ENCODE peak calls at places on chromosomes 7 and 10, in nine cellular contexts. O is DND-41, B is H9, E is GM23248, T is IMR-90, U is PC-9, V is MM.1S, C is fibroblast of lung, A is Karpas-422. D is an unnamed sample. For H4K20me1, the result is how much of the 10 kb centered on the place peaks cover.

GRCh38 chr10:101761226-101761625 is 14.7 kb downstream of the FGF8 start:
- DNase-seq in O (no peak), B (no peak), E (no peak), T (no peak), U (no peak), V (no peak), C (no peak), A (no peak), D (no peak)

GRCh38 chr7:30914611-30915601 is 3.3 kb downstream of the AQP1 start:
- DNase-seq in O (no peak), B (no peak), E (peak), T (peak), U (peak), V (no peak), C (peak), A (no peak), D (peak)

GRCh38 chr10:44706745-44707144 is 204.4 kb upstream of the TMEM72 start:
- DNase-seq in O (no peak), B (no peak), E (peak), T (peak), U (no peak), V (no peak), C (peak), A (no peak), D (peak)

GRCh38 chr7:6545398-6546126 is 5.7 kb downstream of the GRID2IP start:
- DNase-seq in O (peak), B (no peak), E (no peak), T (no peak), U (no peak), V (peak), C (no peak), A (no peak), D (no peak)

GRCh38 chr7:82623812-82624211 is 180.2 kb upstream of the CACNA2D1 start:
- DNase-seq in O (no peak), B (no peak), E (peak), T (peak), U (no peak), V (no peak), C (peak), A (no peak), D (peak)

GRCh38 chr10:73225518-73225917 is 21.5 kb downstream of the DNAJC9 start:
- DNase-seq in O (no peak), B (no peak), E (peak), T (peak), U (no peak), V (no peak), C (no peak), A (no peak), D (no peak)

GRCh38 chr7:91266067-91266930 is 2.1 kb downstream of the FZD1 start:
- DNase-seq in O (no peak), B (peak), E (peak), T (peak), U (no peak), V (no peak), C (peak), A (no peak), D (peak)

GRCh38 chr7:135291809-135292253 is 58.2 kb downstream of the STRA8 start:
- DNase-seq in O (no peak), B (peak), E (peak), T (peak), U (peak), V (no peak), C (peak), A (no peak), D (peak)

GRCh38 chr7:18458830-18459229 is 36.7 kb upstream of the HDAC9 start:
- DNase-seq in O (no peak), B (no peak), E (no peak), T (no peak), U (no peak), V (no peak), C (peak), A (no peak), D (peak)

GRCh38 chr10:60237977-60238376 is 151.7 kb downstream of the ANK3 start:
- DNase-seq in O (no peak), B (no peak), E (peak), T (peak), U (no peak), V (no peak), C (peak), A (peak), D (peak)

GRCh38 chr7:157693071-157693520 is 356.3 kb downstream of the DNAJB6 start:
- DNase-seq in O (no peak), B (peak), E (no peak), T (no peak), U (no peak), V (no peak), C (no peak), A (no peak), D (no peak)

GRCh38 chr10:17923728-17924127 is 28.0 kb upstream of the SLC39A12 start:
- DNase-seq in O (no peak), B (no peak), E (peak), T (peak), U (peak), V (no peak), C (peak), A (no peak), D (peak)

GRCh38 chr10:62384057-62384446 is 9.9 kb downstream of the ZNF365 start:
- DNase-seq in O (peak), B (no peak), E (peak), T (peak), U (peak), V (peak), C (peak), A (no peak), D (peak)

GRCh38 chr10:69123306-69123746 is 652 bp upstream of the VPS26A start:
- DNase-seq in O (no peak), B (no peak), E (peak), T (peak), U (peak), V (no peak), C (peak), A (no peak), D (peak)

GRCh38 chr10:122307669-122308486 is 36.8 kb downstream of the BTBD16 start:
- DNase-seq in O (no peak), B (no peak), E (peak), T (peak), U (peak), V (no peak), C (peak), A (peak), D (peak)

GRCh38 chr10:101047961-101048892 is 13.6 kb upstream of the KAZALD1 start:
- DNase-seq in O (no peak), B (peak), E (no peak), T (no peak), U (no peak), V (no peak), C (no peak), A (no peak), D (no peak)

GRCh38 chr7:70893422-70893821 is 238.5 kb upstream of the GALNT17 start:
- DNase-seq in O (no peak), B (peak), E (no peak), T (no peak), U (no peak), V (no peak), C (no peak), A (peak), D (no peak)

GRCh38 chr7:5780801-5781496 is 514 bp downstream of the RNF216 start:
- DNase-seq in O (peak), B (peak), E (peak), T (no peak), U (no peak), V (peak), C (peak), A (peak), D (peak)

GRCh38 chr7:22972207-22972606 is 41.7 kb downstream of the HYCC1 start:
- DNase-seq in O (no peak), B (no peak), E (no peak), T (no peak), U (no peak), V (no peak), C (peak), A (no peak), D (no peak)

GRCh38 chr7:44292876-44293560 is 32.4 kb downstream of the CAMK2B start:
- DNase-seq in O (peak), B (no peak), E (no peak), T (no peak), U (no peak), V (no peak), C (no peak), A (no peak), D (no peak)

GRCh38 chr10:48944171-48944570 is 4.5 kb upstream of the LRRC18 start:
- DNase-seq in O (no peak), B (no peak), E (no peak), T (no peak), U (no peak), V (no peak), C (no peak), A (no peak), D (no peak)

GRCh38 chr10:88213206-88213605 is 349.8 kb downstream of the PTEN start:
- DNase-seq in O (no peak), B (no peak), E (no peak), T (no peak), U (no peak), V (no peak), C (no peak), A (no peak), D (no peak)

GRCh38 chr10:106278385-106278784 is 886.1 kb downstream of the SORCS1 start:
- DNase-seq in O (no peak), B (no peak), E (peak), T (no peak), U (no peak), V (no peak), C (no peak), A (peak), D (no peak)

GRCh38 chr7:134649231-134649775 is 2.6 kb downstream of the BPGM start:
- DNase-seq in O (no peak), B (no peak), E (peak), T (peak), U (peak), V (no peak), C (peak), A (peak), D (no peak)

GRCh38 chr10:103805781-103806180 is 49.6 kb downstream of the SH3PXD2A start:
- DNase-seq in O (no peak), B (no peak), E (no peak), T (no peak), U (no peak), V (no peak), C (no peak), A (no peak), D (no peak)

GRCh38 chr10:103802637-103803353 is 52.6 kb downstream of the SH3PXD2A start:
- DNase-seq in O (no peak), B (no peak), E (no peak), T (no peak), U (no peak), V (no peak), C (no peak), A (no peak), D (no peak)

GRCh38 chr10:103804866-103805265 is 50.5 kb downstream of the SH3PXD2A start:
- DNase-seq in O (no peak), B (no peak), E (no peak), T (no peak), U (no peak), V (no peak), C (no peak), A (no peak), D (no peak)

GRCh38 chr10:103802081-103802480 is 53.3 kb downstream of the SH3PXD2A start:
- DNase-seq in O (no peak), B (no peak), E (no peak), T (no peak), U (no peak), V (no peak), C (no peak), A (no peak), D (no peak)

DNA sequence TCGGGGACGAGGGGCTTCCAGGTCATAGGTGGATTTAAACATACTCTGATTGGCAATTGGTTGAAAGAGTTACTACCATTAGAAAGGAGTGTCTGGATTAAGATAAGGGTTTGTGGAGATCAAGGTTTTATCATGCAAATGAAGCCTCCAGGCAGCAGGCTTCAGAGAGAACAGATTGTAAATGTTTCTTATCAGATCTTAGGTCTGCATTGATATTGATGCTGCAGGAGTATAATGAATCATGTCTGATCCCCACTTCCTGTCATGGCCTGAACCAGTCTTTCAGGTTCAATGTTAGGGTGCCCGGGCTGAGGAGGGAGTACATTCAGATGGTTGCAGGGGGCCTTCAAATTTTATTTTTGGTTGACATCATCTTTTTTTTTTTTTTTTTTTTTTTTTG is 51.4 kb downstream of the SH3PXD2A start:
- DNase-seq in O (no peak), B (no peak), E (no peak), T (no peak), U (peak), V (no peak), C (no peak), A (no peak), D (no peak)
- H4K20me1 ChIP-seq in O (under half), B (under half), E (under half), T (under half), U (under half), V (under half), C (under half), A (under half), D (under half)

GRCh38 chr7:151061241-151062110 is 2.1 kb downstream of the SLC4A2 start:
- DNase-seq in O (no peak), B (peak), E (no peak), T (no peak), U (no peak), V (no peak), C (no peak), A (no peak), D (no peak)

GRCh38 chr7:151062399-151063211 is 3.2 kb downstream of the SLC4A2 start:
- DNase-seq in O (no peak), B (peak), E (peak), T (peak), U (peak), V (no peak), C (peak), A (no peak), D (peak)

GRCh38 chr7:151063212-151063561 is 3.8 kb downstream of the SLC4A2 start:
- DNase-seq in O (no peak), B (no peak), E (peak), T (peak), U (peak), V (no peak), C (peak), A (no peak), D (peak)

GRCh38 chr7:151060416-151061234 is 1.2 kb downstream of the SLC4A2 start:
- DNase-seq in O (peak), B (no peak), E (peak), T (no peak), U (no peak), V (no peak), C (peak), A (peak), D (no peak)

GRCh38 chr7:151062111-151062398 is 2.7 kb downstream of the SLC4A2 start:
- DNase-seq in O (no peak), B (no peak), E (no peak), T (no peak), U (no peak), V (no peak), C (no peak), A (no peak), D (no peak)
- H4K20me1 ChIP-seq in O (under half), B (under half), E (under half), T (under half), U (under half), V (under half), C (under half), A (under half), D (half or more)

GRCh38 chr7:95529701-95530100 is 44.0 kb downstream of the ASB4 start:
- DNase-seq in O (no peak), B (no peak), E (no peak), T (no peak), U (peak), V (no peak), C (no peak), A (no peak), D (no peak)

GRCh38 chr7:95526128-95526738 is 40.5 kb downstream of the ASB4 start:
- DNase-seq in O (no peak), B (no peak), E (no peak), T (no peak), U (no peak), V (no peak), C (no peak), A (no peak), D (no peak)

GRCh38 chr7:95525503-95525902 is 39.8 kb downstream of the ASB4 start:
- DNase-seq in O (no peak), B (no peak), E (no peak), T (no peak), U (no peak), V (no peak), C (no peak), A (no peak), D (no peak)

GRCh38 chr7:95527776-95528250 is 42.1 kb downstream of the ASB4 start:
- DNase-seq in O (no peak), B (peak), E (no peak), T (no peak), U (no peak), V (no peak), C (no peak), A (no peak), D (no peak)

DNA sequence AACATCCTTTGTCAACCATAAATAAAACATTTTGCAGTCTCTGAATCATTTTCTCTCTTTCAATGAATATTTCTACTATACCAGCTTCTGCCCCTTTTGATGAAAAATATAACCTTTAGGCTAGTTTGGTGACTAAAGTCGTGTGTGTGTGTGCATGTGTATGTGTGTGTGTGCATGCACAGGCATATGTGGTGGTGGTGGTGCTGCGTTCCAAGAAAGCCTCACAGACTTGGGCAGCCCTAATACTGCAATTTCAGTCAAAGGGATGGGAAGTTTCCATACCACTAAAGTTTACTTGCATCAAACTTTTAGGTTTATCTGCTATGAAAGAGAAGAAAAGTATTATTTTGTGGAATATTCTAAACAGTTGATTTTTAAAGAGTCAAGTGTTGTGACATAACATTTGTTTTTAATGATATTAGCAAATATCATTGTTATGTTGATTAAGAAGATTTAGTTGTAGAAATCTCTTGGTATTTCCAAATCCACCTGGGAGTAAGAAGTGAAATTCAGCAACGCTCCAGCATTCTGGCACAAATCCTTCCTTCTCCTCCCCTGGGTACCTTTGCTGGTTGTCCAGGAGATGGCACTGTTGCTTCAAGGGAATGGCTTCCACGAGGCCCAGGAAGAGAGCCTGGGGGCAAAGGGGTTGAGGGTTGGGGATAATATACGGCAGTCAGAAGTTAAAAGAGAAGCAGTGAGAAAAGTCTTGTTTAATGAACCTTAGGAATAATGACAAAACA is 41.5 kb downstream of the ASB4 start:
- DNase-seq in O (peak), B (peak), E (peak), T (peak), U (peak), V (peak), C (peak), A (peak), D (peak)
- H4K20me1 ChIP-seq in O (under half), B (under half), E (under half), T (under half), U (under half), V (under half), C (under half), A (under half), D (under half)

DNA sequence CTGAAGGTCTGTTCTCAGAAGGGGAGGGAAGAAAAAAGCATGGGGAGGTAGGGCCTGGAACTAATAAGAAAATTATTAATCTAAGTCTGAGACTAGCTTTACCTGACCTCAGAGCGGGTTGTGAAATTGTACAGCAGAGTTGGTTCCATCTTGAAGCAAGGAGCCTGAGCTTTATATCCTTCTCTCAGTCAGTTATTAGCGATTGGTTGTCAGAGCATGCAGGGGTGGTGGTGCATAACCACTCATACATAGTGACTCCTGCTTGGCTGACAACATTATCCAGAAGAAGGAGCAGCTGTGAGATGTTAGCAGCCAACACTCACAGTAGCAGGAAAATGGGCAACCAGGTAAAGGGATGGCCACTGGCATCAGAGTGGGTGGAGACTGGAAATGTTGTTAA is 976.3 kb upstream of the LRRTM3 start:
- DNase-seq in O (no peak), B (no peak), E (no peak), T (no peak), U (no peak), V (no peak), C (no peak), A (peak), D (no peak)
- H4K20me1 ChIP-seq in O (under half), B (under half), E (under half), T (under half), U (under half), V (under half), C (under half), A (under half), D (under half)

GRCh38 chr7:94665426-94665825 is 9.5 kb upstream of the SGCE start:
- DNase-seq in O (no peak), B (no peak), E (no peak), T (no peak), U (no peak), V (no peak), C (no peak), A (no peak), D (no peak)
- H4K20me1 ChIP-seq in O (under half), B (under half), E (under half), T (under half), U (under half), V (under half), C (under half), A (under half), D (under half)

GRCh38 chr10:6211341-6212265 is 8.9 kb downstream of the PFKFB3 start:
- DNase-seq in O (no peak), B (peak), E (peak), T (peak), U (no peak), V (no peak), C (peak), A (no peak), D (peak)

GRCh38 chr10:6212806-6213205 is 10.1 kb downstream of the PFKFB3 start:
- DNase-seq in O (no peak), B (no peak), E (no peak), T (no peak), U (no peak), V (no peak), C (no peak), A (no peak), D (no peak)

GRCh38 chr10:6213257-6213905 is 10.6 kb downstream of the PFKFB3 start:
- DNase-seq in O (no peak), B (no peak), E (no peak), T (no peak), U (no peak), V (no peak), C (peak), A (no peak), D (no peak)

GRCh38 chr10:6213908-6214307 is 11.2 kb downstream of the PFKFB3 start:
- DNase-seq in O (no peak), B (no peak), E (no peak), T (no peak), U (no peak), V (no peak), C (no peak), A (no peak), D (no peak)

DNA sequence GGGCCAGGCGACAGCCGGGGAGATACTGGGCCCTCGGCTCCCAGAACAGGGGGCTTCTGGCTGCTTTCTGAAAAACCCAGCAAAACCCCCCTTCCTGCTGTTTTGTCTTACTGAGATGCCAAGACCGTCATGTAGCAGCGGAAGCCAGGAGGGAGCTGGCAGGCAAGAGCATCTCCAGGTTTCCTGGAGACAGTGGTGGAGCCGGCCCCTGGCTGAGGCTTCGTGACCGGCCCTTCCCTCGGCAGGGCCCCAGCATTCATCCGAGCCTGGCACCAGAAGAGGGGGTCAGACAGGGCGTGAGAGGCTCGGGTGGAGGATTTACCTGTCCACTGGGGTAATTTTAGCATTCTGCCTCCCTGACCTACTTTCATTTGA is 9.5 kb downstream of the PFKFB3 start:
- DNase-seq in O (no peak), B (no peak), E (no peak), T (no peak), U (no peak), V (no peak), C (no peak), A (no peak), D (no peak)
- H4K20me1 ChIP-seq in O (half or more), B (under half), E (under half), T (half or more), U (under half), V (under half), C (under half), A (under half), D (half or more)

GRCh38 chr10:79112898-79113431 is 44.2 kb downstream of the ZMIZ1 start:
- DNase-seq in O (no peak), B (no peak), E (peak), T (peak), U (no peak), V (no peak), C (peak), A (no peak), D (peak)
- H4K20me1 ChIP-seq in O (half or more), B (under half), E (under half), T (half or more), U (half or more), V (under half), C (under half), A (under half), D (half or more)

GRCh38 chr7:130086938-130087337 is 16.6 kb downstream of the KLHDC10 start:
- DNase-seq in O (no peak), B (no peak), E (no peak), T (no peak), U (no peak), V (no peak), C (no peak), A (no peak), D (no peak)
- H4K20me1 ChIP-seq in O (under half), B (under half), E (under half), T (under half), U (under half), V (under half), C (under half), A (under half), D (half or more)